ENCODE peak calls at places on chromosomes 6 and 20, in five cellular contexts. H is A549, N is NB4, D is HCT116, W is lower leg skin. K is an unnamed sample.

GRCh38 chr6:130780137-130780536 is 47.1 kb upstream of the SMLR1 start:
- DNase-seq in H (no peak), N (no peak), D (no peak), W (no peak), K (no peak)

GRCh38 chr6:130625825-130626500 is 201.2 kb upstream of the SMLR1 start:
- DNase-seq in H (no peak), N (no peak), D (peak), W (no peak), K (no peak)

GRCh38 chr6:127100510-127101140 is 17.8 kb upstream of the RSPO3 start:
- DNase-seq in H (peak), N (peak), D (no peak), W (no peak), K (no peak)

GRCh38 chr6:72246926-72247325 is 360.6 kb downstream of the RIMS1 start:
- DNase-seq in H (peak), N (peak), D (peak), W (no peak), K (no peak)

GRCh38 chr6:126721581-126722145 is 381.7 kb downstream of the CENPW start:
- DNase-seq in H (peak), N (no peak), D (peak), W (no peak), K (no peak)

GRCh38 chr6:154399097-154399496 is 42.5 kb upstream of the IPCEF1 start:
- DNase-seq in H (no peak), N (no peak), D (no peak), W (no peak), K (no peak)

GRCh38 chr6:159466934-159467333 is 226.1 kb downstream of the SOD2 start:
- DNase-seq in H (no peak), N (no peak), D (no peak), W (no peak), K (peak)

GRCh38 chr20:41279546-41280225 is 37.8 kb downstream of the ZHX3 start:
- DNase-seq in H (no peak), N (no peak), D (no peak), W (no peak), K (no peak)

GRCh38 chr6:7240351-7240750 is 72.6 kb downstream of the SSR1 start:
- DNase-seq in H (no peak), N (no peak), D (no peak), W (no peak), K (no peak)

GRCh38 chr20:45949542-45950329 is 15.3 kb downstream of the PCIF1 start:
- DNase-seq in H (no peak), N (no peak), D (no peak), W (no peak), K (no peak)

GRCh38 chr20:58513580-58514285 is 1.5 kb downstream of the APCDD1L start:
- DNase-seq in H (no peak), N (no peak), D (no peak), W (no peak), K (no peak)

GRCh38 chr6:29968130-29968529 is 25.8 kb downstream of the HLA-A start:
- DNase-seq in H (peak), N (no peak), D (peak), W (no peak), K (peak)

GRCh38 chr6:84061174-84061573 is 27.6 kb downstream of the MRAP2 start:
- DNase-seq in H (no peak), N (no peak), D (no peak), W (no peak), K (no peak)

GRCh38 chr6:115842338-115842737 is 218.4 kb downstream of the FRK start:
- DNase-seq in H (no peak), N (no peak), D (no peak), W (no peak), K (no peak)

GRCh38 chr20:16477632-16478031 is 95.6 kb downstream of the KIF16B start:
- DNase-seq in H (no peak), N (no peak), D (no peak), W (no peak), K (no peak)

GRCh38 chr6:99219788-99220187 is 129.7 kb downstream of the FAXC start:
- DNase-seq in H (peak), N (no peak), D (peak), W (no peak), K (no peak)

GRCh38 chr20:62917720-62918119 is 8.6 kb downstream of the DIDO1 start:
- DNase-seq in H (no peak), N (no peak), D (no peak), W (no peak), K (no peak)

GRCh38 chr6:100176321-100176950 is 182.4 kb upstream of the MCHR2 start:
- DNase-seq in H (peak), N (peak), D (peak), W (no peak), K (peak)

GRCh38 chr6:167510648-167511047 is 185.8 kb downstream of the TTLL2 start:
- DNase-seq in H (no peak), N (no peak), D (no peak), W (no peak), K (no peak)

GRCh38 chr20:63850689-63851547 is 10.4 kb upstream of the ABHD16B start:
- DNase-seq in H (no peak), N (peak), D (no peak), W (no peak), K (no peak)

GRCh38 chr6:96522469-96523009 is 933 bp downstream of the UFL1 start:
- DNase-seq in H (peak), N (peak), D (no peak), W (no peak), K (peak)

GRCh38 chr6:107716688-107717089 is 107.4 kb downstream of the SCML4 start:
- DNase-seq in H (peak), N (peak), D (peak), W (no peak), K (no peak)

GRCh38 chr20:33211817-33212424 is 5.2 kb upstream of the BPIFA3 start:
- DNase-seq in H (peak), N (peak), D (peak), W (no peak), K (peak)

GRCh38 chr6:35428421-35429149 is 23.6 kb upstream of the FANCE start:
- DNase-seq in H (no peak), N (no peak), D (no peak), W (no peak), K (no peak)

GRCh38 chr6:28433119-28433518 is 10.2 kb downstream of the ZSCAN23 start:
- DNase-seq in H (no peak), N (peak), D (no peak), W (no peak), K (peak)

GRCh38 chr20:51249781-51250180 is 226.9 kb upstream of the KCNG1 start:
- DNase-seq in H (no peak), N (no peak), D (no peak), W (no peak), K (no peak)

GRCh38 chr6:20217900-20218299 is 5.6 kb upstream of the MBOAT1 start:
- DNase-seq in H (no peak), N (no peak), D (no peak), W (peak), K (no peak)

GRCh38 chr6:140437619-140438345 is 1063.3 kb upstream of the CITED2 start:
- DNase-seq in H (no peak), N (no peak), D (no peak), W (no peak), K (no peak)

GRCh38 chr6:89239338-89239737 is 22.2 kb upstream of the GABRR1 start:
- DNase-seq in H (no peak), N (peak), D (no peak), W (no peak), K (peak)

GRCh38 chr6:170175644-170176620 is 114.9 kb downstream of the DLL1 start:
- DNase-seq in H (no peak), N (no peak), D (no peak), W (no peak), K (no peak)

GRCh38 chr6:16909599-16910360 is 148.5 kb upstream of the ATXN1 start:
- DNase-seq in H (no peak), N (no peak), D (no peak), W (no peak), K (no peak)

GRCh38 chr6:37487891-37488290 is 11.8 kb downstream of the CCDC167 start:
- DNase-seq in H (no peak), N (no peak), D (no peak), W (no peak), K (no peak)

DNA sequence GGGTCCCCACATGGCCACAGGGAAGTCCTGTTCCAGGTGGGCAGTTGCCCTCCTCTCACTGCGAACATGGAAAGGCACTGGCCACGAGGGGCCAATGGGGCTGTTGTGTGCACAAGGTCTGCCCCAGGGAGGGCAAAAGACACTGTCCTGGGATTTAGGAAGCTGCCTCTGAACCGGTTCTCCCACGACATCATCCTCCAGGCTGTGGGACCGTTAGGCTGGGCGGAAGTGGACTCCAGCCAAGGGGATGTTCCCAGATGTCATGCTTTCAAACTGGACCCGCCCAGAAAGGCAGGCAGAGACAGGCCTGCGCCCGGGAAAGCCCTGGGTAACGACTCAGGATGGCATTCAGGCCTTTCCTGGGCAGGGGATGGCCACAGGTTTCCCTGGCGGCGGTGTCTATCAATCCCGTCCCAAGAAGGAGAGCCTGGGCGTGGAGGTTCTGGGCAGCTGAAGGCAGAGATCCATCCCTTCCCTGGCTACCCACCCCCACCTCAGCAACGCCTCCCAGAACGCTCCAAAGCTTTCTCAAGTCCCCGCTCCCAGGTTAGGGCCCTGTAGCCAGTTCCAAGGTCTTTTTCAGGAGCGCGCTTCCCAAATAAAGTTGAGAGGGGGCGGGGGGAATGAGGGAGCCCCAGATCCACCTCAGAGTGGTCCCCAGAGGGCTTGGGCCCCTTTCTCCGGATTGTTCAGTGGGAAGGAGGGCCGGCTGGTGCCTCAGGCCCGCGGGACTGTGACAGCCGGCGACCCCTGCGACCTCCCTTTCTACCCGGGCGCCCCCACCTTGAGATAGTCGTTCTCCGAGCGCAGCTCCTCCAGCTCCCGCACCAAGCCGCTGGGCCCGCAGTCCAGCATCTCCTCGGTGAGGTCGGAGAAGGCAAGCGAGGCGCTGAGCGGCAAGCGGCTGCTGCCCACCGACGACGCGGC is 13.8 kb upstream of the TLDC2 start:
- DNase-seq in H (peak), N (no peak), D (peak), W (peak), K (no peak)
- TF ChIP-seq POLR2A in H (peak), N (no peak), D (peak), W (no peak), K (peak)

GRCh38 chr6:26240157-26240980 is 124.6 kb upstream of the BTN3A2 start:
- DNase-seq in H (no peak), N (peak), D (no peak), W (no peak), K (peak)
- TF ChIP-seq POLR2A in H (no peak), N (peak), D (no peak), W (no peak), K (peak)

DNA sequence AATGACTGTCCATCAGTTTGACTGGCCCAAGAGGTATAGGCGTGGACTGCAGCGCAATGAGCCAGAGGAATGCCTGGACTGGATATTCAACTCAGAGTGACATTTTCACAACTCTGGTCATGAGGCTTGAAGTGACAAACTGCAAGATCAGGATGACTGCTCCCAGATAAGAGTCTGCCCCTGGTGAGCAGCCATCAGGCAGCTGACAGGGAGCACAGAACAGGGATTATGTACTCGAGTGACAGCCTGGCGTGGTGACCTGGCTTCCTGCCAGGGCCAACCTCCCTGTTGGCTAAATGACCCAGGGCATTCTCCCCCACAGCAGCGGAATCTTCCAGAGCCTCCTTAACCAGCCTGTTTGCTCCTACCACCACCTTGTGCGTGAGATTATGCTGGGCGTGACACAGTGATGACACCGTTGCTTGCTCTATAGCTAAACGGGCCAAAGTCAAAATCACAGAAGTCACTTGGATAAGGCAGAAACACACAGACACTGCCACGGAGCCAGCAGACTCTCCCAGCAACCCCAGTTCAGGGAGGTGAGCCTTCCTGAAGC is 209.1 kb upstream of the JARID2 start:
- DNase-seq in H (no peak), N (no peak), D (no peak), W (peak), K (peak)
- TF ChIP-seq POLR2A in H (no peak), N (no peak), D (no peak), W (no peak), K (peak)

GRCh38 chr20:43465625-43465943 is 7.9 kb downstream of the SRSF6 start:
- DNase-seq in H (no peak), N (no peak), D (no peak), W (no peak), K (no peak)

GRCh38 chr20:43462369-43463132 is 4.9 kb downstream of the SRSF6 start:
- DNase-seq in H (no peak), N (no peak), D (no peak), W (no peak), K (no peak)

GRCh38 chr20:43461894-43462293 is 4.2 kb downstream of the SRSF6 start:
- DNase-seq in H (no peak), N (no peak), D (no peak), W (no peak), K (no peak)

GRCh38 chr20:43463864-43464785 is 6.4 kb downstream of the SRSF6 start:
- DNase-seq in H (no peak), N (no peak), D (no peak), W (no peak), K (no peak)

DNA sequence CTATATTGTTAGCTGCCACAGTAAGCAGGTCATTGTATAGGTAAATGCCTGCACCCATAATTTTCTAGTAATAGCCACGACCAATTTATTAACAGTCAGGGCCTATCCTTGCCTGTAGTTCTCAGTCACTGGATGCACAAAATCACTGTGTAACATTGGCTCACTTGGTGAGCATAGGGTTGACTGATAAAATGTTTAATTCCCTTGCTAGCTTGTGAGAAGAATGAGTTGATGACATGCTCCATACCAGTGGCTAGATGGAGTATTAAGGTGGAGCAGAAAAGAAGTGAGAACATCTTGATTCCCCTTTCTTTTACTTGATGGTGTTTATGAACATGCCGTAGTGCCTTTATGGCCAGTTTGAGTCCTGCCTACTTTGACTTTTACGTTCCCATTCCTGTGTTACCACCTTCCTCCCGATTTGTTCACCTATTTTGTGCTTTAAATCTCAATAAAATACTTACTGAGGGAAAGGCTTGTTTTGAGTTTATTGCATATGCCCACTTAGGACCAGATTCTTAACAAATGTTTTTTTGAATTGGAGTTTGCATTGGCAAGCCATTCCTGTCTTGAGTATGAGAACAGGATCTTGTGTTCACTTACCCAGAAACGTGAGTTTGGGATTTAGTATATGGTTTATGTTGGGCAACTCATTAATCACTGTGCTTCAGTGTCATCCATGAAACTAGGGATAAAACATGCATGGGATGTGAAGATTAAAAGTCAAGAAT is 5.6 kb downstream of the SRSF6 start:
- DNase-seq in H (no peak), N (no peak), D (no peak), W (no peak), K (peak)
- TF ChIP-seq POLR2A in H (no peak), N (no peak), D (no peak), W (no peak), K (no peak)

GRCh38 chr6:43432009-43432945 is 4.9 kb downstream of the ABCC10 start:
- DNase-seq in H (no peak), N (no peak), D (no peak), W (no peak), K (no peak)

GRCh38 chr6:43428112-43428570 is 800 bp downstream of the ABCC10 start:
- DNase-seq in H (no peak), N (no peak), D (no peak), W (no peak), K (no peak)

GRCh38 chr6:43426928-43427405 is 374 bp upstream of the ABCC10 start:
- DNase-seq in H (no peak), N (no peak), D (no peak), W (no peak), K (no peak)

GRCh38 chr6:43428874-43429273 is 1.5 kb downstream of the ABCC10 start:
- DNase-seq in H (no peak), N (no peak), D (no peak), W (no peak), K (no peak)

DNA sequence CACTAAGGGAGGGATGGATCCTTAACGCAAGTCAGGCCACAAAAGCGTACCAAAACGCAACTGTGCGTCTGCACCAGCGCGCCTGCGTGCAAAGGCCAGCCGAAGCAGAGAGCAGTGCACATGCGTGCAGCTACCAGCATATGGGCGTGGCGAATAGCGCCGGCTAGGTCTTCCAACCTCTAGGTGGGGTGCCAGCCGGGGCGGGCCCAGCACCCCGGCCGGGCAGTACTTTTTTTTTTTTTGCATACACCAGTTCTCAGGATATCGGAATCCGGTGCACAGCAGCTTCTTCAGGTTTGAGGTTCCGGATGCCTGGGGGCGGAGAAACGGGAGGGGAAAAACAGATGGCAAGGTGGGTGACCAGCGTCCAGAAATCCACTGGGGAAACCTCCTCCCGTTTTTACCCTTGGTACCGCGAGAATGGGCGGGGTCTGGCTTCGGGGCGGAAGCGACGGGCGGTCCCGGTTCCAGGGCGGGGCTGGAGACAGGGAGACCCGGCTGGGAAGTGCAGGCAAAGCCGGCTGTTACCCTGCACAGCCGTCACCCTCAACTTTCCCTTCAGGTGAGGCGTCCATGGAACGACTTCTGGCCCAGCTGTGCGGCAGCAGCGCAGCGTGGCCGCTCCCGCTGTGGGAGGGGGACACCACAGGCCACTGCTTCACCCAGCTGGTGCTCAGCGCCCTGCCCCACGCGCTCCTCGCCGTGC is at the start of gene ABCC10:
- DNase-seq in H (peak), N (peak), D (peak), W (peak), K (peak)
- TF ChIP-seq POLR2A in H (peak), N (peak), D (peak), W (no peak), K (peak)

GRCh38 chr6:92550501-92550900 is 868.9 kb downstream of the EPHA7 start:
- DNase-seq in H (no peak), N (no peak), D (no peak), W (no peak), K (no peak)

GRCh38 chr6:92541457-92542060 is 877.8 kb downstream of the EPHA7 start:
- DNase-seq in H (no peak), N (no peak), D (no peak), W (no peak), K (no peak)

DNA sequence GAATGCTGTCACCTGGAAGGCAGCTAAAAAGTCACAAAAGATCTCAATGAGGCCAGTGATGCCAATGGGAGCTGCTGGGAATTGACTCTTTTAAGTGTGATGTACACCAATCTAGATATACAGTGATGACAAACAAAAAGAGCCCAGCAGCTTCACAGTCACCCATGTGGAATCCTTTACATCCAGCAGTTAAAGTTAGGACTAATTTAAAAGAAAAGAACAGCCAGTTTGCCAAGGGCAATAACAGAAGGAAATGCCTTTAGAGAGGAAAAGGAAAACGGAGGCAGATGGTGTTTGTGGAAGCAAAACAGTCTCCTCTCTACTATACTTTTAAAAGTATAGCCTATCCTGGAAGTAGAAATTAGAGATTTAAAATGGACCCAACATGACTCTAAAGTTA is 873.5 kb downstream of the EPHA7 start:
- DNase-seq in H (no peak), N (no peak), D (no peak), W (no peak), K (no peak)
- TF ChIP-seq POLR2A in H (no peak), N (no peak), D (no peak), W (no peak), K (no peak)

GRCh38 chr6:25640871-25641270 is 11.1 kb upstream of the SCGN start:
- DNase-seq in H (no peak), N (no peak), D (no peak), W (no peak), K (no peak)
- TF ChIP-seq POLR2A in H (no peak), N (no peak), D (no peak), W (no peak), K (no peak)